ENCODE peak calls at places on chromosomes 5 and 9, in seven cellular contexts. A, X, F, H, R, U and I are unnamed samples.

GRCh38 chr9:70609542-70610286 is 195.3 kb upstream of the KLF9 start:
- DNase-seq in H (no peak), F (no peak), R (no peak), X (no peak), A (no peak), U (peak), I (no peak)

GRCh38 chr5:139795074-139796001 is at the start of gene PSD2:
- DNase-seq in X (no peak), R (no peak), H (no peak), F (no peak), A (no peak), U (no peak), I (no peak)

GRCh38 chr9:82673904-82674303 is 389.0 kb downstream of the RASEF start:
- DNase-seq in X (no peak), F (no peak), R (no peak), U (no peak), H (no peak), A (no peak), I (no peak)

GRCh38 chr9:124818431-124819281 is 34.6 kb upstream of the WDR38 start:
- DNase-seq in F (peak), A (no peak), H (peak), X (no peak), U (no peak), R (peak), I (no peak)

GRCh38 chr9:131645078-131645776 is 94.6 kb downstream of the RAPGEF1 start:
- DNase-seq in H (no peak), X (no peak), A (no peak), R (no peak), F (no peak), U (no peak), I (no peak)

GRCh38 chr9:127473932-127474331 is 22.6 kb downstream of the LRSAM1 start:
- DNase-seq in F (no peak), U (no peak), X (no peak), H (no peak), A (no peak), R (no peak), I (no peak)

GRCh38 chr9:84141762-84142370 is 161.3 kb downstream of the RMI1 start:
- DNase-seq in U (no peak), H (no peak), X (no peak), A (peak), R (no peak), F (peak), I (no peak)

GRCh38 chr5:68460147-68460760 is 244.7 kb downstream of the PIK3R1 start:
- DNase-seq in X (no peak), R (peak), A (no peak), H (peak), F (no peak), U (peak), I (no peak)

GRCh38 chr9:126109575-126109974 is 217.1 kb upstream of the MVB12B start:
- DNase-seq in U (no peak), R (no peak), F (no peak), A (no peak), X (no peak), H (no peak), I (no peak)

GRCh38 chr9:133564451-133564850 is 29.9 kb downstream of the ADAMTSL2 start:
- DNase-seq in F (no peak), U (no peak), H (no peak), R (no peak), A (no peak), X (no peak), I (no peak)